ENCODE peak calls at places on chromosomes 6 and 20, in nine cellular contexts. F is neural progenitor cell, Y is RWPE1, S is PC-3, O is heart right ventricle, N is neuronal stem cell, V is transverse colon, W is stomach, I is ascending aorta. P is an unnamed sample.

GRCh38 chr6:38554014-38554413 is 85.7 kb downstream of the BTBD9 start:
- DNase-seq in F (no peak), Y (no peak), S (no peak), O (no peak), N (no peak), V (no peak), W (no peak), I (no peak), P (no peak)

GRCh38 chr20:4809707-4810106 is 88.0 kb downstream of the PRND start:
- DNase-seq in F (no peak), Y (no peak), S (no peak), O (no peak), N (no peak), V (peak), W (no peak), I (no peak), P (no peak)

GRCh38 chr6:56803594-56803993 is 151.3 kb upstream of the BEND6 start:
- DNase-seq in F (no peak), Y (no peak), S (no peak), O (no peak), N (peak), V (no peak), W (no peak), I (no peak), P (no peak)

GRCh38 chr20:49937023-49937929 is 1.1 kb downstream of the RNF114 start:
- DNase-seq in F (no peak), Y (peak), S (peak), O (no peak), N (no peak), V (peak), W (no peak), I (no peak), P (no peak)

GRCh38 chr20:39075731-39076130 is 113.6 kb downstream of the DHX35 start:
- DNase-seq in F (no peak), Y (no peak), S (no peak), O (no peak), N (no peak), V (no peak), W (no peak), I (no peak), P (no peak)

GRCh38 chr6:117497237-117497636 is 14.8 kb downstream of the DCBLD1 start:
- DNase-seq in F (no peak), Y (no peak), S (no peak), O (no peak), N (no peak), V (no peak), W (no peak), I (no peak), P (no peak)

GRCh38 chr6:131117866-131118265 is 17.4 kb upstream of the AKAP7 start:
- DNase-seq in F (no peak), Y (no peak), S (no peak), O (no peak), N (no peak), V (no peak), W (no peak), I (no peak), P (no peak)

GRCh38 chr6:1552296-1552761 is 57.4 kb upstream of the FOXC1 start:
- DNase-seq in F (peak), Y (peak), S (peak), O (no peak), N (no peak), V (no peak), W (no peak), I (no peak), P (no peak)

GRCh38 chr6:11358904-11359840 is 126.7 kb upstream of the NEDD9 start:
- DNase-seq in F (no peak), Y (no peak), S (no peak), O (no peak), N (no peak), V (no peak), W (no peak), I (no peak), P (no peak)

GRCh38 chr20:6768228-6769185 is 1.0 kb downstream of the BMP2 start:
- DNase-seq in F (peak), Y (peak), S (no peak), O (peak), N (peak), V (peak), W (peak), I (peak), P (no peak)

GRCh38 chr6:55512904-55513303 is 66.1 kb downstream of the HMGCLL1 start:
- DNase-seq in F (no peak), Y (no peak), S (peak), O (no peak), N (no peak), V (no peak), W (no peak), I (no peak), P (no peak)

GRCh38 chr6:112682088-112682487 is 335.0 kb downstream of the RFPL4B start:
- DNase-seq in F (no peak), Y (no peak), S (no peak), O (no peak), N (no peak), V (no peak), W (no peak), I (no peak), P (no peak)

GRCh38 chr6:25147191-25147590 is 132.0 kb upstream of the CARMIL1 start:
- DNase-seq in F (no peak), Y (no peak), S (no peak), O (no peak), N (no peak), V (no peak), W (no peak), I (no peak), P (no peak)

GRCh38 chr6:149855040-149855654 is 9.0 kb downstream of the LRP11 start:
- DNase-seq in F (no peak), Y (peak), S (peak), O (no peak), N (no peak), V (no peak), W (peak), I (no peak), P (peak)

GRCh38 chr20:17843246-17844132 is 125.1 kb downstream of the SNX5 start:
- DNase-seq in F (no peak), Y (peak), S (peak), O (peak), N (no peak), V (no peak), W (no peak), I (peak), P (no peak)

GRCh38 chr6:44842616-44843015 is 455.1 kb downstream of the CDC5L start:
- DNase-seq in F (no peak), Y (no peak), S (no peak), O (no peak), N (no peak), V (no peak), W (no peak), I (no peak), P (no peak)

GRCh38 chr20:20174089-20174835 is 121.9 kb downstream of the CFAP61 start:
- DNase-seq in F (no peak), Y (no peak), S (peak), O (no peak), N (no peak), V (no peak), W (no peak), I (no peak), P (no peak)

GRCh38 chr6:11179088-11179977 is 53.1 kb downstream of the NEDD9 start:
- DNase-seq in F (peak), Y (no peak), S (no peak), O (no peak), N (no peak), V (no peak), W (no peak), I (no peak), P (no peak)

GRCh38 chr6:159610881-159611280 is 82.2 kb downstream of the SOD2 start:
- DNase-seq in F (no peak), Y (no peak), S (no peak), O (no peak), N (no peak), V (no peak), W (no peak), I (no peak), P (no peak)

GRCh38 chr6:159608961-159609673 is 83.9 kb downstream of the SOD2 start:
- DNase-seq in F (peak), Y (peak), S (peak), O (no peak), N (no peak), V (no peak), W (no peak), I (no peak), P (peak)

GRCh38 chr6:159604443-159604956 is 88.5 kb downstream of the SOD2 start:
- DNase-seq in F (no peak), Y (no peak), S (no peak), O (no peak), N (no peak), V (no peak), W (no peak), I (no peak), P (no peak)

GRCh38 chr6:159606786-159607185 is 86.3 kb downstream of the SOD2 start:
- DNase-seq in F (no peak), Y (no peak), S (no peak), O (no peak), N (no peak), V (no peak), W (no peak), I (no peak), P (no peak)

GRCh38 chr6:159609813-159610212 is 83.2 kb downstream of the SOD2 start:
- DNase-seq in F (no peak), Y (no peak), S (no peak), O (peak), N (no peak), V (no peak), W (no peak), I (no peak), P (no peak)
- H3K27ac ChIP-seq in F (no peak), Y (no peak), S (no peak), O (no peak), N (no peak), V (no peak), W (no peak), I (no peak), P (no peak)

GRCh38 chr6:30748851-30749540 is 4.6 kb upstream of the IER3 start:
- DNase-seq in F (no peak), Y (no peak), S (peak), O (no peak), N (no peak), V (no peak), W (no peak), I (no peak), P (no peak)

GRCh38 chr6:30750379-30750668 is 6.0 kb upstream of the IER3 start:
- DNase-seq in F (no peak), Y (no peak), S (no peak), O (no peak), N (no peak), V (no peak), W (no peak), I (no peak), P (no peak)

GRCh38 chr6:30747300-30747687 is 2.9 kb upstream of the IER3 start:
- DNase-seq in F (no peak), Y (no peak), S (no peak), O (no peak), N (no peak), V (no peak), W (no peak), I (no peak), P (no peak)

GRCh38 chr6:30748301-30748769 is 4.0 kb upstream of the IER3 start:
- DNase-seq in F (no peak), Y (no peak), S (peak), O (no peak), N (no peak), V (peak), W (peak), I (no peak), P (peak)

GRCh38 chr6:30749554-30750378 is 5.4 kb upstream of the IER3 start:
- DNase-seq in F (no peak), Y (no peak), S (peak), O (no peak), N (no peak), V (peak), W (peak), I (no peak), P (no peak)
- H3K27ac ChIP-seq in F (no peak), Y (peak), S (peak), O (peak), N (no peak), V (peak), W (peak), I (peak), P (peak)

GRCh38 chr20:9474835-9475413 is 39.5 kb upstream of the LAMP5 start:
- DNase-seq in F (no peak), Y (no peak), S (peak), O (no peak), N (no peak), V (no peak), W (no peak), I (no peak), P (no peak)

GRCh38 chr20:9476637-9477036 is 37.8 kb upstream of the LAMP5 start:
- DNase-seq in F (no peak), Y (no peak), S (no peak), O (no peak), N (no peak), V (no peak), W (no peak), I (no peak), P (no peak)

GRCh38 chr20:9478801-9479200 is 35.6 kb upstream of the LAMP5 start:
- DNase-seq in F (no peak), Y (no peak), S (no peak), O (no peak), N (no peak), V (no peak), W (no peak), I (no peak), P (no peak)

GRCh38 chr20:9480066-9480465 is 34.3 kb upstream of the LAMP5 start:
- DNase-seq in F (no peak), Y (no peak), S (no peak), O (no peak), N (no peak), V (no peak), W (no peak), I (no peak), P (no peak)

DNA sequence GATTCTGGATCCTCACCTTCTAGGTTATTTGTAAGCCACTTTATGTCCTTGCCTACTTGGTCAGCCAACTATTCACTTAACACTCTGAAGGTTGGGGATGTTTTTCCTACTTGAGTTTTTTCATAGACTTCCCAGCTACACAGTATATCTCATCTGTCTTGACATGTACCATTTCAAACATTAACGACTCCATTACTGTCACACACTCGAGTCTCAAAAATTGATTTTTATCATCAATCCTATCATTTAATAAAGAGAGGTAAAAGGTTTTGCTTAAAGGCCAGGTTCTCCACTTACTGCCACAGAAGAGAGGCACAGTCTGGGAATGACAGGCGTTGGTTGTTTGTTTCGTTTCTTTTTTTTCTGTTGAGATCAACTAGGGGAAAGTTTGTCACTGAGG is 38.2 kb upstream of the LAMP5 start:
- DNase-seq in F (no peak), Y (no peak), S (no peak), O (no peak), N (no peak), V (no peak), W (no peak), I (no peak), P (no peak)
- H3K27ac ChIP-seq in F (no peak), Y (no peak), S (no peak), O (no peak), N (no peak), V (no peak), W (no peak), I (no peak), P (no peak)

DNA sequence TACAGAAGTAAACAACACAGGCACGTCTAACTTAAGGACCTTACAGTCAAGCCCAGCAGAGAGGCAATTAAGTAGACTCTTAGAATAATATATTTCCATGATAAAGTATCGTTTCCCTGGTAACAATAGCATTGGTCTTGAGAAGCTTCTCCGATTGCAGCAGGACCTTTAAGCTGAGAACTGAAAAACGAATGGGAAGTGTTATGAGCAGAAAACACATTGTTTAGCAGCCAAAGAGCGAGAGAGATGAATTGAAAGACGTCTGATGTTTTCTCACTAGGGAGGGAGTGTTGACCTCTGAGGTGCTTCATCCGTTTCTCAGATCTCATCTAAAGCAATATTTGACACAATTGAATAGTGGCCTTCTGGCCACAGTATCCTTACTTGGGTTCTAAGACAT is 855 bp downstream of the BYSL start:
- DNase-seq in F (no peak), Y (no peak), S (no peak), O (no peak), N (no peak), V (no peak), W (no peak), I (no peak), P (no peak)
- H3K27ac ChIP-seq in F (no peak), Y (no peak), S (peak), O (no peak), N (no peak), V (peak), W (no peak), I (no peak), P (no peak)

P was measured in epithelial cell of prostate.